ENCODE peak calls at places on chromosomes 13 and 19, in nine cellular contexts. Y is left lung; F is CD8-positive, alpha-beta T cell; R is cardiac fibroblast; T is choroid plexus epithelial cell; V is NCI-H774; L is left ventricle myocardium inferior; Z is stimulated activated CD4-positive, alpha-beta T cell treated with anti-CD3 and anti-CD28 coated beads, TNF-alpha, amount 100 ng/mL, for 48 hours; E is neural progenitor cell. N is an unnamed sample.

GRCh38 chr13:110907951-110908898 is 6.6 kb downstream of the ANKRD10 start:
- DNase-seq in Y (no peak), F (no peak), R (peak), T (peak), V (peak), L (no peak), Z (no peak), E (no peak), N (peak)

GRCh38 chr13:30307194-30307965 is at the start of gene KATNAL1:
- DNase-seq in Y (peak), F (peak), R (peak), T (peak), V (peak), L (peak), Z (peak), E (peak), N (peak)

GRCh38 chr19:57802269-57802668 is 12.4 kb downstream of the ZNF552 start:
- DNase-seq in Y (no peak), F (no peak), R (no peak), T (no peak), V (no peak), L (no peak), Z (no peak), E (no peak), N (no peak)

GRCh38 chr13:51618626-51619025 is 34.4 kb downstream of the WDFY2 start:
- DNase-seq in Y (no peak), F (no peak), R (peak), T (no peak), V (no peak), L (no peak), Z (no peak), E (no peak), N (peak)

GRCh38 chr13:49855930-49856329 is 63.4 kb upstream of the KPNA3 start:
- DNase-seq in Y (no peak), F (no peak), R (no peak), T (no peak), V (no peak), L (no peak), Z (no peak), E (no peak), N (no peak)

GRCh38 chr19:23305555-23305954 is 55.4 kb upstream of the ZNF724 start:
- DNase-seq in Y (no peak), F (no peak), R (no peak), T (peak), V (no peak), L (no peak), Z (no peak), E (no peak), N (no peak)

GRCh38 chr13:24894972-24895300 is 131.0 kb downstream of the RNF17 start:
- DNase-seq in Y (peak), F (no peak), R (no peak), T (no peak), V (no peak), L (no peak), Z (no peak), E (no peak), N (no peak)

GRCh38 chr13:50123515-50123861 is 108.2 kb downstream of the KCNRG start:
- DNase-seq in Y (no peak), F (no peak), R (no peak), T (no peak), V (no peak), L (no peak), Z (no peak), E (no peak), N (peak)

GRCh38 chr19:50803633-50804419 is 13.6 kb downstream of the ACP4 start:
- DNase-seq in Y (no peak), F (no peak), R (peak), T (peak), V (peak), L (no peak), Z (no peak), E (peak), N (peak)

GRCh38 chr19:44303976-44304568 is 753 bp downstream of the ZNF235 start:
- DNase-seq in Y (no peak), F (no peak), R (no peak), T (no peak), V (no peak), L (no peak), Z (no peak), E (peak), N (peak)

GRCh38 chr19:39137131-39137530 is 11.5 kb downstream of the PAK4 start:
- DNase-seq in Y (peak), F (no peak), R (no peak), T (no peak), V (no peak), L (no peak), Z (no peak), E (no peak), N (no peak)

GRCh38 chr19:13318190-13318589 is 168.0 kb downstream of the IER2 start:
- DNase-seq in Y (no peak), F (no peak), R (no peak), T (no peak), V (no peak), L (no peak), Z (no peak), E (no peak), N (no peak)

GRCh38 chr19:15544283-15544682 is 36.0 kb downstream of the CYP4F22 start:
- DNase-seq in Y (no peak), F (no peak), R (no peak), T (no peak), V (no peak), L (no peak), Z (no peak), E (no peak), N (no peak)

N was measured in iPS-NIHi11.